ENCODE peak calls at places on chromosomes 4 and X, in four cellular contexts. One of them, this sample, is unnamed.

GRCh38 chr4:6386091-6386490 is 86.3 kb downstream of the PPP2R2C start:
- DNase-seq in H1: no peak
- DNase-seq in K562: no peak
- DNase-seq in SK-N-SH: no peak
- DNase-seq in this sample: no peak

GRCh38 chrX:43589735-43590515 is 66.2 kb upstream of the MAOA start:
- DNase-seq in H1: no peak
- DNase-seq in SK-N-SH: no peak
- DNase-seq in K562: no peak
- DNase-seq in this sample: no peak

GRCh38 chr4:84870398-84871163 is 95.9 kb downstream of the WDFY3 start:
- DNase-seq in SK-N-SH: peak; percentile 9
- DNase-seq in H1: peak; percentile 44
- DNase-seq in K562: no peak
- DNase-seq in this sample: peak; percentile 35

GRCh38 chr4:124423160-124423559 is 289.4 kb downstream of the ANKRD50 start:
- DNase-seq in SK-N-SH: no peak
- DNase-seq in K562: no peak
- DNase-seq in H1: no peak
- DNase-seq in this sample: no peak

GRCh38 chrX:42530027-42530426 is 247.9 kb downstream of the PPP1R2C start:
- DNase-seq in K562: no peak
- DNase-seq in SK-N-SH: no peak
- DNase-seq in H1: no peak
- DNase-seq in this sample: no peak

GRCh38 chrX:69153060-69153730 is 12.1 kb downstream of the PJA1 start:
- DNase-seq in H1: no peak
- DNase-seq in K562: no peak
- DNase-seq in SK-N-SH: peak; percentile 15
- DNase-seq in this sample: peak; percentile 74

GRCh38 chr4:130293692-130294091 is 1197.7 kb downstream of the C4orf33 start:
- DNase-seq in K562: no peak
- DNase-seq in H1: no peak
- DNase-seq in SK-N-SH: no peak
- DNase-seq in this sample: no peak

GRCh38 chrX:129663171-129663570 is 8.4 kb upstream of the APLN start:
- DNase-seq in K562: no peak
- DNase-seq in H1: no peak
- DNase-seq in SK-N-SH: no peak
- DNase-seq in this sample: no peak

GRCh38 chrX:109409181-109409580 is 72.7 kb downstream of the GUCY2F start:
- DNase-seq in K562: no peak
- DNase-seq in SK-N-SH: no peak
- DNase-seq in H1: no peak
- DNase-seq in this sample: no peak

GRCh38 chr4:140326395-140326993 is 47.0 kb upstream of the SCOC start:
- DNase-seq in H1: no peak
- DNase-seq in SK-N-SH: peak; percentile 54
- DNase-seq in K562: peak; percentile 22
- DNase-seq in this sample: no peak

GRCh38 chr4:40321671-40322131 is 13.4 kb upstream of the CHRNA9 start:
- DNase-seq in H1: no peak
- DNase-seq in SK-N-SH: no peak
- DNase-seq in K562: no peak
- DNase-seq in this sample: no peak

GRCh38 chrX:2385224-2385623 is 115.6 kb downstream of the DHRSX start:
- DNase-seq in K562: no peak
- DNase-seq in SK-N-SH: no peak
- DNase-seq in H1: no peak
- DNase-seq in this sample: no peak

GRCh38 chr4:184126800-184127199 is 90.9 kb downstream of the ENPP6 start:
- DNase-seq in K562: no peak
- DNase-seq in SK-N-SH: no peak
- DNase-seq in H1: no peak
- DNase-seq in this sample: no peak

GRCh38 chr4:118034061-118034785 is at the start of gene NDST3:
- DNase-seq in K562: no peak
- DNase-seq in SK-N-SH: peak; percentile 81
- DNase-seq in H1: no peak
- DNase-seq in this sample: peak; percentile 69
- TF ChIP-seq CTCF in K562: no peak
- TF ChIP-seq CTCF in SK-N-SH: peak; percentile 66
- TF ChIP-seq CTCF in H1: peak; percentile 82
- TF ChIP-seq CTCF in this sample: peak; percentile 25

GRCh38 chrX:26215869-26216268 is at the start of gene MAGEB5:
- DNase-seq in K562: no peak
- DNase-seq in H1: no peak
- DNase-seq in SK-N-SH: no peak
- DNase-seq in this sample: no peak
- TF ChIP-seq TEAD4 in K562: no peak
- TF ChIP-seq TEAD4 in H1: no peak
- TF ChIP-seq TEAD4 in SK-N-SH: no peak
- TF ChIP-seq TEAD4 in this sample: no peak

GRCh38 chrX:113973706-113974105 is 610.2 kb upstream of the HTR2C start:
- DNase-seq in K562: no peak
- DNase-seq in H1: no peak
- DNase-seq in SK-N-SH: no peak
- DNase-seq in this sample: no peak
- TF ChIP-seq CTCF in K562: no peak
- TF ChIP-seq CTCF in H1: no peak
- TF ChIP-seq CTCF in SK-N-SH: no peak
- TF ChIP-seq CTCF in this sample: no peak

GRCh38 chr4:95265814-95266740 is 282.7 kb downstream of the UNC5C start:
- DNase-seq in H1: no peak
- DNase-seq in K562: no peak
- DNase-seq in SK-N-SH: no peak
- DNase-seq in this sample: no peak

GRCh38 chr4:95268819-95269565 is 279.8 kb downstream of the UNC5C start:
- DNase-seq in SK-N-SH: no peak
- DNase-seq in K562: no peak
- DNase-seq in H1: no peak
- DNase-seq in this sample: no peak

GRCh38 chr4:95263960-95264359 is 284.8 kb downstream of the UNC5C start:
- DNase-seq in H1: no peak
- DNase-seq in K562: no peak
- DNase-seq in SK-N-SH: no peak
- DNase-seq in this sample: no peak

GRCh38 chr4:95264843-95265242 is 283.9 kb downstream of the UNC5C start:
- DNase-seq in K562: no peak
- DNase-seq in SK-N-SH: no peak
- DNase-seq in H1: no peak
- DNase-seq in this sample: no peak

DNA sequence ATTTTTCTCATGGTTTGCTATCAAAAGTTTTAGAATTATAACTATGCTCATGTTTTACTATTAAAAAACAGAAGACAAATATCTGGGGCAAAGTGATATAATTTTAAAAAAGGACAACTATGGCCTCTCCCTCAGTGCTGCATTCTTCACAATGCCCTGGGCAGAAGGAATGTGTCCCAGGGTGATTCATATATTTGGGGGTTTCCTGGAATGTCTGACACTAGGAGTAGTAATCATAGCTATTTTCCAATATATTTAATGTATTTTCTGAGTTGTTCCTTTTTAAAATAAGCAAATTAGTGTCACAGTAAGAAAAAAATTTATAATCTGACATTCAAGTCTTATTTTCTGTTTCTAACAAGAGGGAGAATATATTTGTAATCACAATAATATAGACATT is 281.7 kb downstream of the UNC5C start:
- DNase-seq in K562: no peak
- DNase-seq in H1: no peak
- DNase-seq in SK-N-SH: no peak
- DNase-seq in this sample: no peak
- TF ChIP-seq TEAD4 in K562: no peak
- TF ChIP-seq TEAD4 in H1: no peak
- TF ChIP-seq TEAD4 in SK-N-SH: peak; percentile 66
- TF ChIP-seq TEAD4 in this sample: no peak

DNA sequence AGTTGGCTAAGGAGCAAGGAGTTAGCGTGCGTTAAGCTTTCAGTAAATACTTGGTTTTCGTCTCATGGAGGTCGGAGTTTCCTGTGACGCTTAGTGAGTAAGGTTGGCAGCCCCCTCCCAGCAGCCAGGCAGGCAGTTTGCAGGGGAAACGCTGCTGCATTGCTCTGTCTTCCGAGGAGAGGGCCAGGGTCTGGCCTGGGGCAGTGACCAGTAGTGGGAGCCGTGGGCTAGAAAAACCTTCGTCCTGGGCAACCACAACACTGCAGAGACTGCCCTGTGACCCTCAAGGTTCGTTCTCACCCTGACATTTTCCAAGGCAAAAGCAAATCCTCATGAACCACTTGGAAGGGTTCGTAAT is 432 bp downstream of the TMEM175 start:
- DNase-seq in K562: peak; percentile 68
- DNase-seq in H1: no peak
- DNase-seq in SK-N-SH: peak; percentile 61
- DNase-seq in this sample: no peak
- TF ChIP-seq CTCF in K562: peak; percentile 45
- TF ChIP-seq CTCF in H1: no peak
- TF ChIP-seq CTCF in SK-N-SH: no peak
- TF ChIP-seq CTCF in this sample: no peak

DNA sequence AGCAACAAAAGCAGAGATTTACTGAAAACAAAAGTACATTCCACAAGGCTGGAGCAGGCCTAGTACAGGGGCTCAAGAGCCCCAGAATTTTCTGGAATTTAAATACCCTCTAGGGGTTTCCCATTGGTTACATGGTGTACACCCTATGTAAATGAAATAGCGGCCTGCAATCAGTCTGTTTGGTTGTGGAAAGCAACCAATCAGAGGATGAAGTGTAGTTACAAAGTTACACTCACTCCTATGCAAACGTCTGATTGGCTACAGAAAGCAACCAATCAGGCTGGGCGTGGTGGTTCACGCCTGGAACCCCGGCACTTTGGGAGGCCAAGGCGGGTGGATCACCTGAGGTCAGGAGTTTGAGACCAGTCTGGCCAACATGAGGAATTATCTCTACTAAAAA is 13.8 kb upstream of the TXLNG start:
- DNase-seq in K562: peak; percentile 39
- DNase-seq in H1: no peak
- DNase-seq in SK-N-SH: no peak
- DNase-seq in this sample: peak; percentile 24
- TF ChIP-seq TEAD4 in K562: no peak
- TF ChIP-seq TEAD4 in H1: no peak
- TF ChIP-seq TEAD4 in SK-N-SH: no peak
- TF ChIP-seq TEAD4 in this sample: no peak

GRCh38 chrX:8743126-8743732 is 11.3 kb upstream of the ANOS1 start:
- DNase-seq in H1: no peak
- DNase-seq in K562: peak; percentile 40
- DNase-seq in SK-N-SH: peak; percentile 41
- DNase-seq in this sample: peak; percentile 68
- TF ChIP-seq CTCF in H1: peak; percentile 65
- TF ChIP-seq CTCF in K562: peak; percentile 70
- TF ChIP-seq CTCF in SK-N-SH: peak; percentile 65
- TF ChIP-seq CTCF in this sample: peak; percentile 59

GRCh38 chr4:17859793-17860406 is 49.1 kb downstream of the NCAPG start:
- DNase-seq in H1: no peak
- DNase-seq in SK-N-SH: no peak
- DNase-seq in K562: no peak
- DNase-seq in this sample: no peak
- TF ChIP-seq TEAD4 in H1: no peak
- TF ChIP-seq TEAD4 in SK-N-SH: no peak
- TF ChIP-seq TEAD4 in K562: no peak
- TF ChIP-seq TEAD4 in this sample: no peak

DNA sequence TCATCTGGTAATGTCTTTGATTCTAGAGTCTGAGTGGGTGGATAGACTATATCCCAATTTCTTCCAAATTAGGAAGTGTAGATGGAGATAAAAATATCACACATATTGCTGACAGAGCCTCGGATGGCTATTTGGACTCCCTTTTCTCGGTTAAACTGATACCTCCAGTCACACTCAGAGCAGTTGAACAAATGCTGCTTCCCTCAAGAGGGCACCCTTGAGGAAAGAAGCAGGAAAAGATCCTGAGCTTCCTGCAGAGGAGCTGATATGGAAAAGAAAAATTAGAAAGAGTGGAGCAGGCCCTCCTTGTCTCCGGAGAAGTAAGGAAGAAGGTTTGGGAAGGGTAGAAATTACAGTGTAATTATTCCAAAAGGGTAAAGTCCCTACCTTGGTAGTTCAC is 96.2 kb upstream of the CCSER1 start:
- DNase-seq in SK-N-SH: no peak
- DNase-seq in K562: no peak
- DNase-seq in H1: peak; percentile 3
- DNase-seq in this sample: peak; percentile 12
- TF ChIP-seq CTCF in SK-N-SH: peak; percentile 14
- TF ChIP-seq CTCF in K562: no peak
- TF ChIP-seq CTCF in H1: peak; percentile 54
- TF ChIP-seq CTCF in this sample: no peak

DNA sequence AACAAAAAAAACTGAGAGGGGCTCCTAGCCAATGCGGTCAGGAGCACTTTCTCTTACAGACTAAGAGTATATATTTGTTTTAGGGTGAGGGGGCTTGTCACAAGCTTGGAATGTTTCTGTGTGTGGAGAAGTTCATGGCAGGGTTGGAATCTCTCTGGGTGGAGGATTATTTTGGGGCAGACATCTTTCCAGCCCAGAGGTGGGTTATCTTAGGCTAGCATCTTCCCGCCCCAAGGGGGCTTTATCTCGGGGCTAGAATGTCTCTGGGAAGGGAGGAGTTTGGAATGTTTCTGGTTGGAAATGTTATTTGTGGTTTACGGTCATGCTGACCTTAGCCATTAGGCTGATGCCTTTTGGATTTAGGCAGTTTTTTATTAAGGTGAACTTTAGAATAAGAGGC is 205.7 kb downstream of the RELL1 start:
- DNase-seq in K562: no peak
- DNase-seq in H1: no peak
- DNase-seq in SK-N-SH: no peak
- DNase-seq in this sample: no peak
- TF ChIP-seq TEAD4 in K562: no peak
- TF ChIP-seq TEAD4 in H1: no peak
- TF ChIP-seq TEAD4 in SK-N-SH: no peak
- TF ChIP-seq TEAD4 in this sample: no peak